ENCODE peak calls at places on chromosomes 11 and 22, in eight cellular contexts. O, F, T, L, H, Q, E and P are unnamed samples.

GRCh38 chr11:131904756-131905155 is 534.3 kb downstream of the NTM start:
- ATAC-seq in O (no peak), F (no peak), T (no peak), L (no peak), H (no peak), Q (peak), E (peak), P (no peak)

GRCh38 chr11:75142714-75143419 is 8.0 kb upstream of the SLCO2B1 start:
- ATAC-seq in O (peak), F (peak), T (peak), L (peak), H (peak), Q (peak), E (peak), P (peak)

GRCh38 chr11:70326843-70327242 is 56.4 kb downstream of the PPFIA1 start:
- ATAC-seq in O (no peak), F (no peak), T (no peak), L (no peak), H (no peak), Q (no peak), E (no peak), P (peak)

GRCh38 chr22:43723816-43724215 is 88.3 kb downstream of the EFCAB6 start:
- ATAC-seq in O (no peak), F (no peak), T (no peak), L (no peak), H (no peak), Q (no peak), E (no peak), P (no peak)

GRCh38 chr22:21902296-21903087 is 35.0 kb upstream of the MAPK1 start:
- ATAC-seq in O (peak), F (no peak), T (peak), L (no peak), H (peak), Q (no peak), E (no peak), P (no peak)

GRCh38 chr11:44974402-44975000 is 23.8 kb upstream of the TP53I11 start:
- ATAC-seq in O (no peak), F (no peak), T (no peak), L (no peak), H (no peak), Q (no peak), E (no peak), P (no peak)

GRCh38 chr22:37726240-37726887 is 29.5 kb downstream of the TRIOBP start:
- ATAC-seq in O (peak), F (peak), T (peak), L (no peak), H (peak), Q (no peak), E (peak), P (no peak)

GRCh38 chr11:32487270-32487669 is 51.9 kb upstream of the WT1 start:
- ATAC-seq in O (peak), F (peak), T (peak), L (peak), H (peak), Q (no peak), E (peak), P (no peak)

GRCh38 chr22:49847751-49848689 is 5.6 kb upstream of the ZBED4 start:
- ATAC-seq in O (no peak), F (no peak), T (no peak), L (no peak), H (peak), Q (no peak), E (peak), P (no peak)

GRCh38 chr22:46560696-46561295 is 23.4 kb upstream of the CELSR1 start:
- ATAC-seq in O (no peak), F (no peak), T (no peak), L (no peak), H (no peak), Q (no peak), E (no peak), P (no peak)

GRCh38 chr11:2554338-2555240 is 109.8 kb downstream of the KCNQ1 start:
- ATAC-seq in O (no peak), F (no peak), T (no peak), L (no peak), H (no peak), Q (no peak), E (no peak), P (no peak)

GRCh38 chr22:41021039-41021654 is 70.0 kb downstream of the RBX1 start:
- ATAC-seq in O (no peak), F (peak), T (no peak), L (no peak), H (peak), Q (peak), E (peak), P (no peak)

GRCh38 chr11:35967042-35967441 is 23.2 kb downstream of the LDLRAD3 start:
- ATAC-seq in O (no peak), F (no peak), T (no peak), L (peak), H (no peak), Q (no peak), E (no peak), P (no peak)

GRCh38 chr11:7600205-7600775 is 73.0 kb downstream of the CYB5R2 start:
- ATAC-seq in O (peak), F (peak), T (no peak), L (peak), H (peak), Q (peak), E (no peak), P (peak)

DNA sequence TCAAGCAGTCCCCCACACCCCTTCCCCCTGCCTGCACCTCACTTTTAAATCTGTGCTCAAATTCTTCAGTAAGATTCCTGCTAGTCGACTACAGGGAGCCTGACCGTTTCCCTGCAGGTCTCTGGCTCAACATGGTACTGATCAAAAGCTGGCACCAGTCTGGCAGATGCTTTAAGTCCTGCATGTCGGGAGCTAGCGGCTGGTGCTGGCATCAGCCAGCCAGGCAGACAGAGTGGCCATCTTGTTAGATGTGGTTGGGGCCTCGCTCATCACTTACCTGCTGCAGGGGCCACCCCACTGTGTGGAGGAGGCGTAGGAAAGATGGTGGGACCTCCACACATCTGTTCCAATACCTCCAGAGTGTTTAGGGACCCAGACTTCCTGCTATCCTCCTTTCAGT is 204.4 kb upstream of the SORL1-AS1 start:
- ATAC-seq in O (no peak), F (no peak), T (no peak), L (no peak), H (no peak), Q (no peak), E (no peak), P (no peak)
- H3K27ac ChIP-seq in O (no peak), F (no peak), T (no peak), L (no peak), H (peak), Q (no peak), E (no peak), P (peak)

GRCh38 chr11:63745304-63746170 is 23.0 kb downstream of the ZFTA start:
- ATAC-seq in O (peak), F (peak), T (peak), L (peak), H (peak), Q (no peak), E (peak), P (no peak)
- TF ChIP-seq CTCF in O (peak), F (peak), T (peak), L (peak), H (peak), Q (no peak), E (peak), P (no peak)

GRCh38 chr11:73334244-73335203 is 26.4 kb downstream of the ARHGEF17 start:
- ATAC-seq in O (peak), F (peak), T (peak), L (peak), H (peak), Q (no peak), E (no peak), P (peak)
- TF ChIP-seq POLR2AphosphoS5 in O (no peak), F (peak), T (no peak), L (no peak), H (no peak), Q (no peak), E (no peak), P (peak)

DNA sequence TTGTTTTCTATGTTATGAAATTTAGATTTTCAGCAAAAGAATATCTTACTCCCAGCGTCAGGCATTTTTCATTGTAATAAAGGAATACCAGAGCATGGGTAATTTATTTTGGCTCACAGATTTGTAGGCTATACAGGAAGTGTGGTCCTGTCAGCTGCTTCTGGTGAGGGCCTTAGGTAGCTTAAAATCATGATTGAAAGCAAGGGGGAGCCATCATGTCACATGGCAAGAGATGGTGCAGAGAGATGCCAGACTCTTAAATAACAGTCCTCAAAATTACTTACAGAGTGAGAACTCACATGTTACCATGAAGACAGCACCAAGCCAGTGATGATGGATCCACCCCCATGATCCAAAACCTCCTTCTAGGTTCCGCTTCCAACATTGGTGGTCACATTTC is 825.0 kb upstream of the CHORDC1 start:
- ATAC-seq in O (no peak), F (no peak), T (no peak), L (no peak), H (no peak), Q (no peak), E (peak), P (no peak)
- H3K27ac ChIP-seq in O (no peak), F (no peak), T (no peak), L (no peak), H (no peak), Q (no peak), E (no peak), P (no peak)

DNA sequence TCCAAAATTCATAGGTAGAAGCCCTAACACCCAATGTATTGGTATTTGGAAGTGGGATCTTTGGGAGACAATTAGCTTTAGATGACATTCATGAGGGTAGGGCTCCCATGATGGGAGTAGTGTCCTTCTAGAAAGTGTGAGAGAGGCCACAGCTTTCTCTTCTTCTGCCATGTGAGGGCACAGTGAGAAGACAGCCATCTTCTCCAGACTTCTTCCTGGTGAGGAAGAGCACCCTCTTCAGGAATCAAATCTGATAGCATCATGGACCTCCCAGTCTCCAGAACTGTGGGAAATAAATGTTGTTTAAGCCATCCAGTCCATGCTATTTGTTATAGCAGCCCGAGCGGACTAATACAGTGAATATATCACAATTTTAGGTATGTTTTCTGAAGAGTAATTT is 96.9 kb downstream of the CNTN5 start:
- ATAC-seq in O (no peak), F (no peak), T (no peak), L (no peak), H (no peak), Q (no peak), E (no peak), P (no peak)
- TF ChIP-seq CTCF in O (no peak), F (no peak), T (no peak), L (peak), H (no peak), Q (no peak), E (peak), P (no peak)

GRCh38 chr11:1546536-1547466 is 25.3 kb downstream of the DUSP8 start:
- ATAC-seq in O (peak), F (peak), T (peak), L (peak), H (peak), Q (peak), E (peak), P (peak)

GRCh38 chr11:1547467-1548098 is 24.5 kb downstream of the DUSP8 start:
- ATAC-seq in O (no peak), F (peak), T (no peak), L (peak), H (peak), Q (no peak), E (peak), P (peak)

GRCh38 chr11:1549355-1550330 is 22.4 kb downstream of the DUSP8 start:
- ATAC-seq in O (peak), F (no peak), T (peak), L (no peak), H (peak), Q (no peak), E (no peak), P (no peak)

GRCh38 chr11:1546077-1546535 is 26.0 kb downstream of the DUSP8 start:
- ATAC-seq in O (no peak), F (no peak), T (no peak), L (no peak), H (no peak), Q (no peak), E (peak), P (no peak)

GRCh38 chr11:1548221-1549070 is 23.6 kb downstream of the DUSP8 start:
- ATAC-seq in O (peak), F (peak), T (no peak), L (peak), H (no peak), Q (peak), E (peak), P (peak)
- TF ChIP-seq POLR2AphosphoS5 in O (no peak), F (peak), T (no peak), L (no peak), H (no peak), Q (peak), E (peak), P (peak)